ENCODE peak calls at places on chromosomes 11 and 22, in four cellular contexts. D, J, L and T are unnamed samples.

GRCh38 chr11:6486256-6486655 is 5.0 kb downstream of the TIMM10B start:
- DNase-seq in D (no peak), J (no peak), L (no peak), T (no peak)

GRCh38 chr11:940496-941135 is 14.9 kb downstream of the AP2A2 start:
- DNase-seq in L (no peak), J (no peak), D (no peak), T (no peak)

GRCh38 chr22:46074771-46075551 is 75.4 kb upstream of the PPARA start:
- DNase-seq in D (no peak), L (no peak), J (no peak), T (no peak)

GRCh38 chr11:108871152-108871551 is 206.3 kb downstream of the DDX10 start:
- DNase-seq in J (no peak), D (peak), L (no peak), T (no peak)

GRCh38 chr11:67073908-67074307 is 17.3 kb downstream of the RHOD start:
- DNase-seq in L (no peak), J (no peak), D (no peak), T (no peak)

GRCh38 chr11:86869966-86870570 is 69.7 kb downstream of the PRSS23 start:
- DNase-seq in J (no peak), D (peak), L (peak), T (peak)

GRCh38 chr11:72569966-72570892 is 104.0 kb downstream of the PDE2A start:
- DNase-seq in D (no peak), L (no peak), J (no peak), T (no peak)

GRCh38 chr11:74730601-74731260 is 495 bp downstream of the CHRDL2 start:
- DNase-seq in L (no peak), D (no peak), J (no peak), T (no peak)

GRCh38 chr22:50199836-50200332 is 927 bp upstream of the SELENOO start:
- DNase-seq in J (no peak), L (no peak), D (no peak), T (no peak)

GRCh38 chr22:45276507-45276906 is 8.2 kb upstream of the UPK3A start:
- DNase-seq in L (no peak), J (no peak), D (no peak), T (no peak)

GRCh38 chr11:94151903-94152677 is 23.4 kb downstream of the PANX1 start:
- DNase-seq in J (no peak), L (peak), D (no peak), T (no peak)

GRCh38 chr11:10982695-10983492 is 125.0 kb upstream of the ZBED5 start:
- DNase-seq in D (no peak), L (no peak), J (no peak), T (no peak)

GRCh38 chr11:116963813-116964212 is 126.4 kb upstream of the APOA1 start:
- DNase-seq in D (no peak), L (no peak), J (no peak), T (no peak)

GRCh38 chr22:21449531-21450319 is 17.5 kb upstream of the TMEM191C start:
- DNase-seq in J (no peak), D (peak), L (no peak), T (no peak)

GRCh38 chr11:77081976-77082836 is 15.4 kb downstream of the CAPN5 start:
- DNase-seq in L (no peak), D (no peak), J (no peak), T (no peak)

GRCh38 chr22:26610072-26610958 is 7.5 kb downstream of the CRYBB1 start:
- DNase-seq in J (peak), L (no peak), D (no peak), T (peak)

GRCh38 chr11:61771995-61772455 is 19.6 kb downstream of the MYRF start:
- DNase-seq in L (no peak), J (no peak), D (no peak), T (no peak)

GRCh38 chr11:68081691-68082090 is 39.5 kb downstream of the CHKA start:
- DNase-seq in L (no peak), J (no peak), D (no peak), T (no peak)

GRCh38 chr11:113341388-113342165 is 27.2 kb downstream of the TTC12 start:
- DNase-seq in L (no peak), D (no peak), J (no peak), T (no peak)

GRCh38 chr22:17914474-17914873 is 109.9 kb downstream of the MICAL3 start:
- DNase-seq in J (no peak), D (no peak), L (no peak), T (no peak)

GRCh38 chr11:116962108-116962507 is 124.7 kb upstream of the APOA1 start:
- DNase-seq in J (no peak), L (no peak), D (no peak), T (no peak)

GRCh38 chr11:86101941-86102407 is 33.1 kb upstream of the PICALM start:
- DNase-seq in D (no peak), J (no peak), L (no peak), T (no peak)

GRCh38 chr11:92168936-92169335 is 55.7 kb upstream of the FAT3 start:
- DNase-seq in J (no peak), L (no peak), D (no peak), T (no peak)

GRCh38 chr11:9341638-9342137 is 27.3 kb upstream of the TMEM41B start:
- DNase-seq in L (no peak), D (no peak), J (no peak), T (no peak)

GRCh38 chr11:108512706-108513105 is 14.5 kb upstream of the POGLUT3 start:
- DNase-seq in J (no peak), D (no peak), L (no peak), T (no peak)

GRCh38 chr22:16568425-16568758 is 24.2 kb downstream of the CCT8L2 start:
- DNase-seq in D (no peak), J (no peak), L (peak), T (no peak)
- TF ChIP-seq SPI1 in D (no peak), J (no peak), L (no peak), T (no peak)

GRCh38 chr11:35488117-35488516 is 37.3 kb downstream of the PAMR1 start:
- DNase-seq in J (no peak), L (no peak), D (no peak), T (no peak)
- TF ChIP-seq SPI1 in J (no peak), L (no peak), D (no peak), T (no peak)

GRCh38 chr11:69656536-69657455 is 15.8 kb downstream of the CCND1 start:
- DNase-seq in L (no peak), D (no peak), J (no peak), T (no peak)

GRCh38 chr11:69658606-69659450 is 16.3 kb downstream of the LTO1 start:
- DNase-seq in L (no peak), D (no peak), J (no peak), T (no peak)

GRCh38 chr11:69659591-69659990 is 15.6 kb downstream of the LTO1 start:
- DNase-seq in L (no peak), D (no peak), J (no peak), T (no peak)

GRCh38 chr11:69657456-69657910 is 16.5 kb downstream of the CCND1 start:
- DNase-seq in L (no peak), J (no peak), D (no peak), T (no peak)

DNA sequence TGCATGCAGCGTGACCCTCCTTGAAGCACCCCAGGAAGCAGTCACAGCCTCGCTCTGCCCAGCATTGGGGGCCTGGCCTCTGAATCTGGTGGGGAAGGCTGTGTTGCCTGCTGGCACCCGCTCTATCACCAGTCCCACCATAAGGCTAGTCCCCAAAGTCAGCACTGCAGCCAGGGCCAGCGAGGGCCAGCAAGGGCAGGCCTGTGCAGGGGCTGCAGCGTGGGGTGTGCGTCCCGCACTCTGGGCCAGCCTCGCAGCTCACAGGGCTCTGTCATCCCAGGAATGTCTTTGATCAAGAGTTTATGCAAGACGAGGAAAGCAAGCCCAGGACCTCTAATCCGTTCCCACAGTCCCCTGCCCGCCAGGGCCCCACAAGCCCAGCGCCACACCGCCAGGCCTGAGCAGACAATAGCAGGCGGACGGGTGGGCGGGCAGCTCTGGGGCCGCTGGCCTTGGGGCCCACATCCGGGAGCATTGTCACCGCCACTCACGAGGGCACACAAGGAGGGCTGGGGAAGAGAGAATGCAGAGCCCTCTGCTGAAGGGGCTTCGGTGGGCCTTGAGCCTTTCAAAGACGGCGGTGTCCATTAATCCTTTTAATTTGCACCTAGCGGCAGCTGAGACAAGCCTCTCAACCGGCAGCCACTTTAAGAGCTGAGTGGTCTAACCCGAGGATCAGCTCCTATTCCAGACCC is 17.1 kb downstream of the LTO1 start:
- DNase-seq in L (no peak), J (no peak), D (no peak), T (no peak)
- TF ChIP-seq SPI1 in L (no peak), J (no peak), D (no peak), T (no peak)

GRCh38 chr11:31714840-31715239 is 96.3 kb downstream of the PAX6 start:
- DNase-seq in L (no peak), J (peak), D (no peak), T (no peak)

GRCh38 chr11:31706357-31706756 is 104.8 kb downstream of the PAX6 start:
- DNase-seq in J (no peak), D (no peak), L (no peak), T (no peak)

DNA sequence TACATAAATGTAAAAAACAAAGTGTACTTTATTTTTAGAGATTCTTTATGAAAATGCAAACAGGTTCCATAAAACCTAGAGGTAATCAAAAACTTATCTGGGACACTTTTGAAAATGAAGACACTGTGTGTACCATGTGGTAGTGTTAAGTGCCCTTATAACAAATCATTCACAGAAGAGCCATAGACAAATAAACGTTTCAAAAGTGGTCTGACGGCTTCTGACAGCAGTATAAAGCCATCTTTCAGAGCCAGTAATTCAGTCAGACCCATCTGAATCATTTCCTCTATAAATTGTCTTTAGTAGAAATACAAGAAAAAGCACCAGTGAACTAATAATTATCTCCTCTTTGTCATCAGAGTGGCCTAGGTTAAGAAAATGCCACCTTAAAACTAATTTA is 100.0 kb downstream of the PAX6 start:
- DNase-seq in D (no peak), J (no peak), L (no peak), T (no peak)
- TF ChIP-seq SPI1 in D (no peak), J (no peak), L (no peak), T (no peak)

GRCh38 chr11:65309006-65309405 is 5.7 kb upstream of the CDC42EP2 start:
- DNase-seq in L (no peak), J (no peak), D (no peak), T (no peak)

GRCh38 chr11:65310215-65310614 is 4.5 kb upstream of the CDC42EP2 start:
- DNase-seq in L (no peak), D (no peak), J (no peak), T (no peak)

GRCh38 chr11:65310756-65311155 is 3.9 kb upstream of the CDC42EP2 start:
- DNase-seq in J (no peak), D (no peak), L (no peak), T (no peak)

GRCh38 chr11:65308281-65308891 is 6.3 kb upstream of the CDC42EP2 start:
- DNase-seq in L (no peak), D (no peak), J (no peak), T (no peak)

GRCh38 chr11:65311197-65311631 is 3.5 kb upstream of the CDC42EP2 start:
- DNase-seq in D (no peak), J (no peak), L (no peak), T (no peak)
- TF ChIP-seq SPI1 in D (no peak), J (no peak), L (no peak), T (no peak)

GRCh38 chr22:47628477-47629272 is 866.2 kb downstream of the TBC1D22A start:
- DNase-seq in D (no peak), L (no peak), J (no peak), T (no peak)

GRCh38 chr22:47625531-47626427 is 863.3 kb downstream of the TBC1D22A start:
- DNase-seq in D (no peak), L (no peak), J (no peak), T (no peak)

GRCh38 chr22:47626428-47627390 is 864.3 kb downstream of the TBC1D22A start:
- DNase-seq in J (no peak), L (no peak), D (no peak), T (no peak)

GRCh38 chr22:47629273-47629711 is 866.8 kb downstream of the TBC1D22A start:
- DNase-seq in L (no peak), D (no peak), J (no peak), T (no peak)

DNA sequence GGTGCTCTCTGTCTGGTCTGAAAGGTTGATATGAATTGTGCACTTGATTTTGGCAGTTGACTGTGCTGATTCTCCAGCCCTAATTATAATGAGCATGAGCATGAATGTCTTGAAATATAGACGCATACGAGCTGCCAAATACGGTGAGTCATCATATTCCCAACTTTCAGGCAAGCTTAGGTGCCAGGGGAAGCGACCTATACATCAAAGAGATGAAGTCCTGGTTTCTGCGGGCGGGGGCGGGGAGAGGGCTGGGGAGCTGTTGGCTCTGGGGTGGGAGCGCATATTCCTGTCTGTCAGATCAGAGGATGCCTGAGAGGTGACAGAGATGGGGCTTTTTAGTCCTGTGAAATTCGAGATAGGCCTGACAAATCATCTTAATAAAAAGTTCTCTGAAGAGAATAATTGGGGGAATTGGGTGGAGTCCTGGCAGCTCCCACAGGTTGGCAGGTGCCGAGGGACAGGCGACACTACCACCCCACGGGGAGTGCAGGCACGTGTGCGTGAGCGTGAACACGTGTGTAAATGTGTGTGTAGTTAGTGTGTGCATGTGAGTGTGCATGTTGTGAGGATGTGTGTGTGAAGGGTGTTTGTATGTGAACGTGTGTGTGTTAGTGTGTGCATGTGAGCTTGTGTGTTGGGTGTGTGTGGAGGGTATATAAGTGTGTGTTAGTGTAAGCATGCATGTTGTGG is 865.3 kb downstream of the TBC1D22A start:
- DNase-seq in D (no peak), J (no peak), L (no peak), T (no peak)
- TF ChIP-seq SPI1 in D (no peak), J (no peak), L (no peak), T (no peak)